ENCODE peak calls at places on chromosomes 13 and 19, in six cellular contexts. S, Z, Y, W, H and G are unnamed samples.

GRCh38 chr13:95784161-95784880 is 107.4 kb downstream of the DNAJC3 start:
- DNase-seq in Z (no peak), W (peak; percentile 92), H (peak; percentile 93), S (no peak), Y (no peak), G (peak; percentile 62)

GRCh38 chr19:17504030-17504429 is 7.4 kb upstream of the PGLS start:
- DNase-seq in H (no peak), W (no peak), S (no peak), Z (no peak), Y (no peak), G (peak; percentile 50)

GRCh38 chr13:44304433-44304725 is 69.2 kb upstream of the SERP2 start:
- DNase-seq in Z (no peak), S (no peak), Y (no peak), H (no peak), W (no peak), G (no peak)

GRCh38 chr19:46186717-46187101 is 38.7 kb downstream of the IGFL2 start:
- DNase-seq in W (no peak), Y (no peak), Z (no peak), S (no peak), H (no peak), G (no peak)

GRCh38 chr19:46218160-46218559 is 11.4 kb upstream of the IGFL1 start:
- DNase-seq in W (peak; percentile 39), Y (no peak), H (peak; percentile 37), S (no peak), Z (no peak), G (peak; percentile 39)

GRCh38 chr13:85582890-85583289 is 216.3 kb downstream of the SLITRK6 start:
- DNase-seq in W (peak; percentile 17), H (peak; percentile 1), Z (no peak), S (no peak), Y (no peak), G (peak; percentile 4)

GRCh38 chr13:112254061-112254818 is 121.9 kb upstream of the SPACA7 start:
- DNase-seq in S (no peak), Y (peak; percentile 20), W (no peak), Z (no peak), H (no peak), G (no peak)

GRCh38 chr13:81393110-81393509 is 1052.2 kb upstream of the SPRY2 start:
- DNase-seq in W (no peak), H (no peak), Y (no peak), Z (no peak), S (no peak), G (no peak)

GRCh38 chr13:32086791-32087441 is 55.3 kb downstream of the FRY start:
- DNase-seq in W (no peak), S (peak; percentile 48), Y (no peak), H (peak; percentile 24), Z (no peak), G (no peak)

GRCh38 chr13:37173214-37173613 is 67.8 kb upstream of the CSNK1A1L start:
- DNase-seq in Y (no peak), S (no peak), Z (no peak), H (peak; percentile 88), W (peak; percentile 92), G (peak; percentile 82)

GRCh38 chr19:30556230-30556711 is 184.1 kb downstream of the ZNF536 start:
- DNase-seq in Y (no peak), Z (no peak), H (no peak), W (no peak), S (peak; percentile 52), G (no peak)

GRCh38 chr13:80055804-80056203 is 285.1 kb downstream of the SPRY2 start:
- DNase-seq in Y (no peak), W (no peak), H (no peak), Z (no peak), S (no peak), G (no peak)

DNA sequence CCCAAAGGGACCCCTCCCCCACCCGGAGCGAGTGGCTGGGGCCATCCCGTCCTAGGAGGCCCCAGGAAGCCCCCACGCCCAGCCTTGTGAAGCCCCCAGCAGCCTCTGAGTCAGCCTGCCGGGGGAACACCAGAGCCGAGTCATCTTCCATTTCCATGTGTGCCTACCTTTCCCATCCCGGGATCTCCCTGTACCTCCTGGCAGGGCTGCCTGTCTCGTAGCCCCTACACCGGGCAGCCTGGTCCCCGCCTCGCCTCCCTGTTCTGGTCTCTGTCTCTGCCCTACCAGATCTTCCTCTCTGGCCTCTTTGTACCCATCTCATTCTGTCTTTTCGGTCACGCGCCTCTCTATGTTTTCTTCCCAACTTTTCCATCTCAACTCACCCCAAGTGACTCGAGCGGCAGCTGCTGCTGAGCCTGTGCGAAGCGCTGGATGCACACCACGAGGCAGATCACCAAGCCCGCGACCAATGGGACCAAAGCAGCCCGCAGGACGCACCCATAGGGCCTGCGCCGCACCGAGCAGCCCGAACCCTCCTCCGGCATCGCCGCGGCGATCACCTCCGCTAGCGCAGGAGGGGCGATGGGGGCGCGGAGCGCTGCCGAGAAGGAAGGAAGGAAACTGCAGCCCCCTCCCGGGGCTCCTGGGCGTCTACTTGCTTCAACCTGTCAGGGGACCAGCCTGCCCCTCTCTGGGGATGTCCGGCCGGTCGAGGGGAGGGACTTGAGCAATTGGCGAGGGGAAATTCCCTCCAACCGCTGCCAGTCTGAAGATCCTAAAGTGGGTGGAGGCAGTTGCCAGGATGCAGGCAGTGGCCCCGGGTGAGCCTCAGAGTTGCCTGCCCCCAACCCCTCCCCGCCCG is at the start of gene CD70:
- DNase-seq in W (peak; percentile 45), S (no peak), Y (no peak), Z (peak; percentile 41), H (no peak), G (no peak)
- H3K4me3 ChIP-seq in W (no peak within 1 kb of the TSS), S (no peak within 1 kb of the TSS), Y (no peak within 1 kb of the TSS), Z (peak within 1 kb of the TSS; percentile 35), H (no peak within 1 kb of the TSS), G (no peak within 1 kb of the TSS)

GRCh38 chr13:75774176-75774575 is 138.0 kb downstream of the LMO7 start:
- DNase-seq in W (no peak), H (peak; percentile 40), Y (no peak), S (no peak), Z (no peak), G (no peak)

GRCh38 chr13:75770164-75771145 is 134.3 kb downstream of the LMO7 start:
- DNase-seq in W (peak; percentile 56), Z (no peak), H (peak; percentile 48), Y (no peak), S (no peak), G (peak; percentile 60)

GRCh38 chr13:75776550-75776949 is 140.4 kb downstream of the LMO7 start:
- DNase-seq in H (no peak), Y (no peak), Z (no peak), S (no peak), W (no peak), G (no peak)

GRCh38 chr13:75769141-75769905 is 133.2 kb downstream of the LMO7 start:
- DNase-seq in S (no peak), Y (no peak), Z (no peak), W (no peak), H (peak; percentile 43), G (no peak)

DNA sequence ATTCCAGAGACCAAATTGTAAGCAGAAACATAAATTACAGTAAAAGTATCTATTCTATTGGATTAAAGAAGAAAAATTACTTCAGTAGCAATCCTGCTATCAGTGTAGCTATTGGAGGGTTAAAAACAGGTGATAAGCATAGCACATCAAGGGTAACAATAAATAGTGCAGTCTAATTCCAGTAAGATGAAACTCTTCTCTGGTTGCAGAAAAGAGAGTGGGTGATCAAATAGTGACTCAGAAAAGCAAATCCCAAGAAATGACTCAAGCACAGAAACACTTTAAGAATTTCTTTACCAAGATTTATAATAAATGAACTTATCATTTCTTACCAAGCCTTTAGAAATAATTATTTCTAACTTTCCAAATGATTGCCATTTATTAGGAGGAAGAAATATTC is 135.7 kb downstream of the LMO7 start:
- DNase-seq in Y (no peak), Z (no peak), S (no peak), W (peak; percentile 93), H (peak; percentile 85), G (peak; percentile 88)
- H3K4me3 ChIP-seq in Y (no peak overlapping the region), Z (no peak overlapping the region), S (no peak overlapping the region), W (no peak overlapping the region), H (no peak overlapping the region), G (no peak overlapping the region)

DNA sequence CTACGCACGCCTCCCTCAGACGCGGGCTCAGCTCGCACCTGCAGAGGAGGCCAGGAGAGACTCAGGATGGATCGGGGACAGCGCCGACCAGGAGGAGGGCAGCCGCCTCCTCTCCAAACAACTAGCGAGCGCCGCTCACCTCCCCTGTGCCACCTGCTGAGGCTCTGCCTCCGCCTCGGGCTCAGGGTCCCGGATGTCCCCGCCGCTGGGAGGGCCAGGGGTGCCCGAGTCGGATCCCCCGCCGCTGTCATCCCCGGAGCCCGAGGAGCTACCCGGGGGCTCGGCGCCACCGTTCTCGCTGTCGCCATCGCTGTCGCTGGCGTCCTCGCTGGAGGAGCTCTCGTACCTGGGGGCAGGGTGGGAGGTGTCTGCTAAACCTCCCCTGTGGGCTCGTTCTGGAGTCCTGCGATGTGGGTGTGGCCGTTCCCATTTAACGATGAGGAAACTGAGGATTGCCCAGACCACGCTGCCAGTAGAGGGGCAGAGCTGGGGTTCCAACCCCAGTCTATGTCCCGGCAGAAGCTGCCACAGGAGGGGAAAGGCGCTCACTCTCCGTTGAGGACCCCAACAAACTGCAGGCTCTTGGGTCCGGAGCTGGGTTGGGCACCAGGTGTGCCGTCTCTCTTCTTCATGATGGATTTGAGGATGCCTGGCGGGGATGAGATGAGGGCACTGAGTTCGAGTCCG is 9.1 kb downstream of the KANK3 start:
- DNase-seq in W (no peak), Z (no peak), S (no peak), H (no peak), Y (no peak), G (no peak)
- H3K4me3 ChIP-seq in W (no peak overlapping the region), Z (no peak overlapping the region), S (peak overlapping the region; percentile 44), H (no peak overlapping the region), Y (no peak overlapping the region), G (no peak overlapping the region)

GRCh38 chr13:27830010-27830409 is 37.7 kb downstream of the GSX1 start:
- DNase-seq in Z (peak; percentile 22), W (peak; percentile 11), S (no peak), H (no peak), Y (peak; percentile 33), G (peak; percentile 18)

GRCh38 chr13:27824121-27824520 is 31.8 kb downstream of the GSX1 start:
- DNase-seq in Z (no peak), S (no peak), Y (no peak), W (no peak), H (no peak), G (no peak)

GRCh38 chr13:27827646-27828045 is 35.4 kb downstream of the GSX1 start:
- DNase-seq in S (no peak), H (no peak), W (no peak), Z (no peak), Y (no peak), G (no peak)

GRCh38 chr13:27825153-27825552 is 32.9 kb downstream of the GSX1 start:
- DNase-seq in S (no peak), H (no peak), Y (no peak), Z (no peak), W (no peak), G (no peak)

DNA sequence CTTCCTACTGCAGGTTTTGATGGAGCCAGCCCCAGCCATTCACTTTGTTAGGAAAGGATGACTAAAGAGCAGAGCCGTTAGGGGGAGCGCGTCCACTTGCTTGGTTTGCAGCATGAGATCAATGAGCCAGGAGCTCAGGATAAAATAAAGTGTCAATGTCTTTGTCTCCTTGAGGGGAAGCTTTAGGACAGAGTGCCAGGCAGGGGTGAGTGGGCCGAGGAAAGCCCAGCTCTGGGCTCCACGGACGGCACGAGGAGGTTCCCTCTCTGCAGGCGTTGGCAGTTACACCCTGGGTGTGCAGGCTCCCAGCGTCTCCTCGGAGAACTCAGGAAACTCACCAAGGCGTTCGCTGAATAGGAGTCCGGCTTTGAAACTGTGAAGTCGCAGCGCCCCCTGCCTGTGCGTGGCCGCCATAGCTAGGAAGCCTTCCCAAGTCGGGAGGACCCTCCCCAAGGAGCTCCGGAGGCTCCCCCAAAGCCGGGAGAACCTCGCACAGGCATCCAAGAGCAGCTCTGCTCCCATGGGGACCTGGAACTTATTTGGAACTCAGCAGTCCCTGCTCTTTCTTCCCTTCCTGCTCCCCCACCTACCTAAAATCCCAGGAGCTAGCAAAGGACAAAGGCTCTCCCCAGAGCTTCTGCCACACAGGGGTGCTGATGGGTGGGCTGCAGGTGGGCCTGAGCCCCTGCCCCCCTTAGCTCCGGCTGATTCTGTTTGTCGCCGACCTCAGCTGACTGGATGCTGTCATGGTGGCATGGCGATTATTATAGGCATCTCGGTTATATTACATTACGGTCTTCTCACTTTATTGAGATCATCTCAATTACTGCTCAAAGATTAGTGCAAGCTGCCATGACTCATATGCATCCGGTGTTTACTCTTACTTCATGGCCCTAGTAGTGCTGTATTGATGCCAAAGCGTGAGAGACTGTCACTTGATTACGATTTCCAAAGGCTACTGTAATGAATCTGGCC is 34.4 kb downstream of the GSX1 start:
- DNase-seq in H (peak; percentile 83), Z (peak; percentile 52), W (peak; percentile 74), Y (peak; percentile 84), S (peak; percentile 49), G (peak; percentile 91)
- H3K4me3 ChIP-seq in H (no peak overlapping the region), Z (no peak overlapping the region), W (peak overlapping the region; percentile 48), Y (no peak overlapping the region), S (no peak overlapping the region), G (peak overlapping the region; percentile 43)